ENCODE peak calls at places on chromosome 7, in seven cellular contexts. A, J, K, M, C, D and Y are unnamed samples.

GRCh38 chr7:26863504-26864308 is 684 bp downstream of the SKAP2 start:
- DNase-seq in A (no peak), J (peak; percentile 18), K (no peak), M (no peak), C (no peak), D (no peak), Y (no peak)

GRCh38 chr7:130365511-130366441 is 14.5 kb upstream of the CPA1 start:
- DNase-seq in A (peak; percentile 26), J (no peak), K (peak; percentile 71), M (peak; percentile 63), C (peak; percentile 73), D (peak; percentile 92), Y (no peak)

GRCh38 chr7:26278769-26279168 is 12.9 kb upstream of the SNX10 start:
- DNase-seq in A (no peak), J (peak; percentile 36), K (no peak), M (no peak), C (no peak), D (no peak), Y (no peak)

GRCh38 chr7:116455499-116455898 is 44.0 kb upstream of the CAV2 start:
- DNase-seq in A (no peak), J (no peak), K (no peak), M (no peak), C (no peak), D (no peak), Y (no peak)

GRCh38 chr7:73605601-73606220 is 18.6 kb downstream of the MLXIPL start:
- DNase-seq in A (no peak), J (no peak), K (no peak), M (no peak), C (no peak), D (no peak), Y (no peak)

GRCh38 chr7:142130282-142130681 is 18.8 kb downstream of the MGAM2 start:
- DNase-seq in A (peak; percentile 47), J (no peak), K (no peak), M (no peak), C (no peak), D (no peak), Y (no peak)

GRCh38 chr7:49483142-49483541 is 290.3 kb upstream of the VWC2 start:
- DNase-seq in A (peak; percentile 8), J (no peak), K (no peak), M (no peak), C (no peak), D (no peak), Y (peak; percentile 38)

GRCh38 chr7:130191791-130192190 is 13.4 kb downstream of the TMEM209 start:
- DNase-seq in A (no peak), J (no peak), K (no peak), M (no peak), C (no peak), D (no peak), Y (no peak)

GRCh38 chr7:80809545-80809944 is 109.3 kb downstream of the SEMA3C start:
- DNase-seq in A (no peak), J (no peak), K (no peak), M (no peak), C (no peak), D (no peak), Y (no peak)

GRCh38 chr7:68730871-68731403 is 867.3 kb upstream of the AUTS2 start:
- DNase-seq in A (no peak), J (no peak), K (no peak), M (peak; percentile 79), C (peak; percentile 27), D (no peak), Y (no peak)

GRCh38 chr7:132526111-132526741 is 50.0 kb downstream of the PLXNA4 start:
- DNase-seq in A (no peak), J (no peak), K (no peak), M (no peak), C (no peak), D (no peak), Y (no peak)

GRCh38 chr7:66330961-66331360 is 125.8 kb downstream of the TPST1 start:
- DNase-seq in A (no peak), J (no peak), K (peak; percentile 60), M (no peak), C (no peak), D (peak; percentile 72), Y (peak; percentile 30)

GRCh38 chr7:128795129-128795528 is 3.4 kb downstream of the CCDC136 start:
- DNase-seq in A (no peak), J (no peak), K (no peak), M (no peak), C (no peak), D (no peak), Y (no peak)

GRCh38 chr7:99403764-99404163 is 4.6 kb downstream of the PDAP1 start:
- DNase-seq in A (no peak), J (no peak), K (no peak), M (no peak), C (no peak), D (no peak), Y (no peak)

GRCh38 chr7:44470080-44470479 is 20.4 kb downstream of the NUDCD3 start:
- DNase-seq in A (no peak), J (no peak), K (no peak), M (no peak), C (no peak), D (no peak), Y (no peak)

GRCh38 chr7:25968205-25968993 is 183.6 kb upstream of the NFE2L3 start:
- DNase-seq in A (peak; percentile 70), J (no peak), K (no peak), M (peak; percentile 69), C (no peak), D (no peak), Y (no peak)

GRCh38 chr7:126818393-126819196 is 434.1 kb downstream of the GRM8 start:
- DNase-seq in A (no peak), J (no peak), K (no peak), M (no peak), C (no peak), D (no peak), Y (no peak)

GRCh38 chr7:92740713-92741126 is 95.7 kb downstream of the CDK6 start:
- DNase-seq in A (no peak), J (no peak), K (no peak), M (no peak), C (no peak), D (no peak), Y (no peak)

GRCh38 chr7:117322741-117323584 is at the start of gene WNT2:
- DNase-seq in A (no peak), J (no peak), K (no peak), M (no peak), C (no peak), D (no peak), Y (no peak)

GRCh38 chr7:155806096-155806871 is 6.0 kb downstream of the SHH start:
- DNase-seq in A (no peak), J (no peak), K (no peak), M (no peak), C (no peak), D (no peak), Y (no peak)

GRCh38 chr7:30896783-30897617 is 14.7 kb upstream of the AQP1 start:
- DNase-seq in A (no peak), J (no peak), K (no peak), M (peak; percentile 84), C (no peak), D (no peak), Y (peak; percentile 64)

GRCh38 chr7:16420649-16421332 is 547 bp downstream of the CRPPA start:
- DNase-seq in A (peak; percentile 89), J (peak; percentile 68), K (peak; percentile 84), M (peak; percentile 93), C (peak; percentile 75), D (peak; percentile 91), Y (peak; percentile 91)
- TF ChIP-seq CTCF in A (peak; percentile 59), J (peak; percentile 11), K (peak; percentile 34), M (peak; percentile 56), C (peak; percentile 41), D (no peak), Y (peak; percentile 19)

DNA sequence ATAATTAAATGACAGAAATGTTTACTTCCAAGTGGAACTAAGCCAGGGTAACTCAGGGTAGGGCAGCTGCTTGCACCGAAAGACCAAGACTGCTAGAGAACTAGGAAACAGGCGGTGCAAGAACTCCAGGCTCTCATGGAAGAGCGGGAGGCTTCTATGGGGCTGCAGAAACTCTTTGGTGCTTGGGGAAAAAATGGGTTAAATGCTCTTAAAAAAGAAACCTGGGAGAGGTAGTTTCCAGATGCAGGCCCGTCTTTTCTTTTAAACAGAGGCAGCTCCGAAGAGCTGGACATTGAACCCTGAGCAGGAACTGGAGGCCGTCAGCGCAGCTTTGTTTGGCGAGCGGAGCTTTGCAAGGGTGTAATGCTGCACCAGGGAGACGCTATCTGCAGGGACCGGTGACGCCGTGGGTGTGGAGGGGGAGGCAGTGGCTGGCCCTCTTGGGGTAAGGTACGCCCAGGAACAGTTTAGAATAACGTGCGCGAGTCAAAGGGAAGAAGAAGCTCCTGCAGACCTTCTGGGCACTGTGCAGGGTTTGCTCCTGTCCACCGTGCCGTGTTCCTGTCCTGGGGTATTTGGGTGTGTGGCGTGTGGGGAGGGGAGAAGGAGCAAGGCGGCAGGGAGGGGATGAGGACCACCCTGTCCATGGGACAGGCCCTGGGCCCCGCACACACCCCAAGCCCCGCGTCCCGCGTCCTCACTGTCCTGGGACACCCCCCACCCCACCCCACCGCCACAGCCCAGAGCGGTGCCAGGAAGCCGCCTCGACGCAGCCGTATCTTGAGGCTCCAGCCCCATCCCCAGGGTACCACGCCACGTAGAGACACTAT is 59.0 kb downstream of the EGFR start:
- DNase-seq in A (peak; percentile 93), J (no peak), K (no peak), M (peak; percentile 68), C (no peak), D (no peak), Y (peak; percentile 92)
- H3K27ac ChIP-seq in A (peak overlapping the region; percentile 89), J (no peak overlapping the region), K (no peak overlapping the region), M (peak overlapping the region; percentile 30), C (peak overlapping the region; percentile 16), D (no peak overlapping the region), Y (peak overlapping the region; percentile 77)

GRCh38 chr7:93921190-93921585 is 347 bp upstream of the GNG11 start:
- DNase-seq in A (no peak), J (no peak), K (no peak), M (no peak), C (no peak), D (no peak), Y (no peak)

GRCh38 chr7:93920496-93921189 is 892 bp upstream of the GNG11 start:
- DNase-seq in A (no peak), J (no peak), K (no peak), M (no peak), C (no peak), D (no peak), Y (no peak)

GRCh38 chr7:93923291-93923690 is 1.8 kb downstream of the GNG11 start:
- DNase-seq in A (no peak), J (no peak), K (no peak), M (no peak), C (no peak), D (no peak), Y (no peak)

GRCh38 chr7:93923946-93924345 is 2.4 kb downstream of the GNG11 start:
- DNase-seq in A (no peak), J (no peak), K (no peak), M (no peak), C (no peak), D (no peak), Y (no peak)

GRCh38 chr7:93921607-93922446 is at the start of gene GNG11:
- DNase-seq in A (peak; percentile 46), J (no peak), K (peak; percentile 75), M (peak; percentile 66), C (peak; percentile 56), D (peak; percentile 87), Y (peak; percentile 35)
- TF ChIP-seq CTCF in A (no peak), J (no peak), K (no peak), M (no peak), C (no peak), D (no peak), Y (no peak)

DNA sequence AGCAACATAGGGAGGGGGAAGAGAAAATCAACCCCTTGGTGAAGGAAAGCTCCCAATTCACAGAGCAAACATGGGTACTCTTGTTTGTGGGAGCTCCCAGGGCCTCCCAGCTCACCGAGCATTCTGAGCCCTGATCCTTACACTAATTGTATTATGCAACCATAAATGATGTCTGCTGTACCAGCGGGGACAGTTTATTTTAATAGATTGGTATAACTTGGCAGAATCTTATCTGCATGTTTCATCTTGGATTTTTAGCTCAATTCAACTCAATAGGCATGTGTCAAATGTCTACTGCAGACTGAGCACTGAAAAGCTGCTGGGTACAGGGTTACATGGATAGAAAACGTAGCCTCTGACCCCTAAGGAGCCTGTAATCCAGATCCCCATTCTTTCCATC is 18.1 kb downstream of the EGFR start:
- DNase-seq in A (no peak), J (no peak), K (no peak), M (no peak), C (no peak), D (no peak), Y (no peak)
- H3K27ac ChIP-seq in A (no peak overlapping the region), J (no peak overlapping the region), K (no peak overlapping the region), M (no peak overlapping the region), C (no peak overlapping the region), D (no peak overlapping the region), Y (no peak overlapping the region)